ENCODE peak calls at places on chromosomes 7 and 10, in four cellular contexts. J is GM23338, W is Panc1, Y is left ventricle myocardium inferior. R is an unnamed sample.

GRCh38 chr7:155843426-155844018 is 31.3 kb upstream of the SHH start:
- DNase-seq in Y (no peak), J (no peak), W (no peak), R (no peak)

GRCh38 chr10:70849582-70850016 is 33.9 kb downstream of the SGPL1 start:
- DNase-seq in J (no peak), Y (no peak), W (no peak), R (no peak)

GRCh38 chr10:31345886-31346285 is 26.9 kb downstream of the ZEB1 start:
- DNase-seq in Y (no peak), J (no peak), W (no peak), R (no peak)

GRCh38 chr7:95901006-95901405 is 128.7 kb downstream of the DYNC1I1 start:
- DNase-seq in Y (no peak), J (no peak), W (no peak), R (no peak)

GRCh38 chr7:85289279-85289678 is 102.4 kb upstream of the SEMA3D start:
- DNase-seq in Y (no peak), J (peak; percentile 5), W (no peak), R (no peak)

GRCh38 chr7:34107306-34107705 is 202.0 kb downstream of the BMPER start:
- DNase-seq in J (no peak), Y (no peak), W (no peak), R (no peak)

GRCh38 chr10:45453639-45454250 is 79.7 kb downstream of the ALOX5 start:
- DNase-seq in J (no peak), Y (no peak), W (no peak), R (no peak)

GRCh38 chr10:124526621-124527267 is 65.1 kb downstream of the LHPP start:
- DNase-seq in Y (no peak), J (no peak), W (no peak), R (no peak)

GRCh38 chr7:152959610-152960009 is 200.1 kb downstream of the ACTR3B start:
- DNase-seq in J (peak; percentile 65), W (no peak), Y (no peak), R (no peak)

GRCh38 chr10:114081911-114082583 is 38.4 kb downstream of the ADRB1 start:
- DNase-seq in W (no peak), J (no peak), Y (no peak), R (no peak)

GRCh38 chr7:39757604-39758003 is 134.2 kb downstream of the RALA start:
- DNase-seq in Y (no peak), J (no peak), W (no peak), R (no peak)

GRCh38 chr7:114988755-114989154 is 66.9 kb downstream of the MDFIC start:
- DNase-seq in Y (peak; percentile 74), W (no peak), J (no peak), R (no peak)

GRCh38 chr10:128067691-128068397 is 58.4 kb downstream of the MKI67 start:
- DNase-seq in J (no peak), W (no peak), Y (no peak), R (no peak)

GRCh38 chr7:34143397-34143796 is 238.1 kb downstream of the BMPER start:
- DNase-seq in Y (no peak), W (no peak), J (no peak), R (no peak)

GRCh38 chr7:85426487-85426960 is 239.7 kb upstream of the SEMA3D start:
- DNase-seq in W (no peak), J (no peak), Y (no peak), R (no peak)

GRCh38 chr10:131728829-131729228 is 172.0 kb upstream of the PPP2R2D start:
- DNase-seq in J (no peak), Y (no peak), W (no peak), R (peak; percentile 32)

GRCh38 chr7:108071551-108071950 is 58.6 kb downstream of the LAMB4 start:
- DNase-seq in W (no peak), J (no peak), Y (no peak), R (no peak)

GRCh38 chr7:134724606-134725005 is 54.8 kb upstream of the CALD1 start:
- DNase-seq in W (peak; percentile 20), Y (no peak), J (peak; percentile 79), R (no peak)

GRCh38 chr10:28072573-28072972 is 73.7 kb upstream of the ODAD2 start:
- DNase-seq in J (no peak), Y (no peak), W (no peak), R (no peak)

GRCh38 chr7:102028206-102028826 is 210.9 kb downstream of the CUX1 start:
- DNase-seq in W (no peak), Y (no peak), J (no peak), R (no peak)

GRCh38 chr7:22001345-22002004 is 55.8 kb upstream of the CDCA7L start:
- DNase-seq in J (peak; percentile 73), Y (no peak), W (peak; percentile 35), R (peak; percentile 27)

GRCh38 chr7:64884085-64884912 is 18.8 kb upstream of the ZNF273 start:
- DNase-seq in Y (no peak), W (no peak), J (no peak), R (no peak)

GRCh38 chr10:78382776-78383175 is 349.1 kb downstream of the RPS24 start:
- DNase-seq in W (no peak), J (no peak), Y (no peak), R (no peak)

GRCh38 chr10:48606530-48607355 is 1.9 kb upstream of the ARHGAP22 start:
- DNase-seq in J (no peak), Y (no peak), W (peak; percentile 64), R (peak; percentile 37)

GRCh38 chr7:1787241-1787640 is 117.2 kb downstream of the ELFN1 start:
- DNase-seq in W (no peak), J (peak; percentile 21), Y (no peak), R (no peak)

GRCh38 chr10:72794260-72794659 is 99.3 kb upstream of the OIT3 start:
- DNase-seq in Y (no peak), J (no peak), W (no peak), R (no peak)

GRCh38 chr10:104546756-104547155 is 94.3 kb upstream of the SORCS3 start:
- DNase-seq in W (no peak), J (peak; percentile 42), Y (no peak), R (no peak)

GRCh38 chr10:119358567-119358966 is 151.2 kb downstream of the GRK5 start:
- DNase-seq in W (no peak), Y (no peak), J (no peak), R (no peak)
- H3K27ac ChIP-seq in W (no peak overlapping the region), Y (peak overlapping the region; percentile 91), J (no peak overlapping the region), R (no peak overlapping the region)

DNA sequence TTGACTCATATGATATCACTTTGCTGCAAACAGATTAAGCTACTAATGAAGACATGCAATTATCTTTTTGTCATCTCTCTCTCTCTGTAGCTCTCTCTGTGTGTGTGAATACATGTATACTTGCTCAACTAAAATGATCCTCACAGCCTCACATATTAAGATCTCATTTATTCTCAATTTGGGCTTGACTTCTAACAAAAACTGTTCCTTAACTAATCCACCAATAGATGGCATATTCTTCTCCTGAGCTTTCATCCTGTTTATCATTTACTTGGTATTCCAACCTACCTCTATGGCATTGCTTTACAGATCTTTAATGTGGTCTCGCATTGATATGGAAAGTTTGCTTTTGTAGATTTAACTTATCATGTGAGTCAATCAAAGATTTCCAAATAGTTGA is 540.4 kb downstream of the CNTNAP2 start:
- DNase-seq in Y (no peak), W (no peak), J (no peak), R (no peak)
- H3K4me1 ChIP-seq in Y (no peaks in the 10 kb centered on the region), W (no peaks in the 10 kb centered on the region), J (no peaks in the 10 kb centered on the region), R (no peaks in the 10 kb centered on the region)

DNA sequence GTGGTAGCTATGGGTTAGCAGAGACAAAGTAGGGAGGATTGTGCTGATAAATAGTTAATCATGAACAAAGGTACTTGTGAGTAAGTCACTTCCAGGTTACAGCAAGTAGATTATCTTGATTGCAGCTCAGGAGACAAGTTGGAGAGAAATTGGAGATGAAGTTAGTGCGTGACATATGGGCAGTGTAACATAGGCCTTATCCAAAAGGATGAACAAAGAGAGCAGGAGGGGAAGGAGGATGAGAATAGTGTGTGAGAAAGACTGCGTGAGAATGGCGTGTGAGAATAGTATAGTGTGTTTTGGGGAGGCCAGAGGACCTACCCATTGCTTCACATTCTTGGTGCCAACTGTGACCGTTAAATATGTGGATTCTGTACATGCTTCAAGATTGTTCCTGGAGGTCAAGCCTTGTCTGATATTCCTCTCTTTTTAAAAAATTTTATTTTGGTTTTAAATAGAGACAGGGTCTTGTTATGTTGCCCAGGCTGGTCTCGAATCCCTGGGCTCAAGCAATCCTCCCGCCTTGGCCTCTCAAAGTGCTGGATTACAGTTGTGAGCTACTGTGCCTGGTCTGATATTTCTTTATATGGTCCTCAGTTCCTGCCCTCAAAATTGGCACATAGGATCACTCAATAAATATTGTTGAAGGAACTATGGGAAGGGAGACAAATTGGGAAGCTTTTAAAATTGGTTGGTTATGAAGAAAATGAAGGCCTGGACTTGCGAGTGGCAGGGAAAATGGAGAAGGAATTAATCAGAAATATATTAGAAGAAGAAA is 3.2 kb downstream of the VCL start:
- DNase-seq in W (no peak), J (no peak), Y (no peak), R (no peak)
- H3K27ac ChIP-seq in W (peak overlapping the region; percentile 93), J (peak overlapping the region; percentile 97), Y (peak overlapping the region; percentile 95), R (no peak overlapping the region)

GRCh38 chr10:122149607-122150505 is 121.2 kb upstream of the BTBD16 start:
- DNase-seq in Y (peak; percentile 68), W (no peak), J (peak; percentile 35), R (no peak)
- H3K4me1 ChIP-seq in Y (peaks cover 87% of the 10 kb centered on the region), W (peaks cover 4% of the 10 kb centered on the region), J (peaks cover 4% of the 10 kb centered on the region), R (no peaks in the 10 kb centered on the region)

GRCh38 chr7:88127637-88128290 is 92.1 kb downstream of the SRI start:
- DNase-seq in J (no peak), W (no peak), Y (no peak), R (no peak)
- H3K27ac ChIP-seq in J (no peak overlapping the region), W (no peak overlapping the region), Y (no peak overlapping the region), R (no peak overlapping the region)

GRCh38 chr10:88066319-88066718 is 202.9 kb downstream of the PTEN start:
- DNase-seq in Y (no peak), W (no peak), J (no peak), R (no peak)
- H3K4me1 ChIP-seq in Y (peaks cover 53% of the 10 kb centered on the region), W (no peaks in the 10 kb centered on the region), J (peaks cover 5% of the 10 kb centered on the region), R (peaks cover 76% of the 10 kb centered on the region)

GRCh38 chr10:50590935-50591334 is 32.8 kb downstream of the SGMS1 start:
- DNase-seq in Y (no peak), J (no peak), W (no peak), R (no peak)
- H3K27ac ChIP-seq in Y (no peak overlapping the region), J (no peak overlapping the region), W (no peak overlapping the region), R (no peak overlapping the region)

GRCh38 chr7:105007298-105007697 is 6.7 kb upstream of the KMT2E start:
- DNase-seq in J (no peak), W (no peak), Y (no peak), R (no peak)
- H3K4me1 ChIP-seq in J (peaks cover 18% of the 10 kb centered on the region), W (peaks cover 52% of the 10 kb centered on the region), Y (peaks cover 91% of the 10 kb centered on the region), R (peaks cover 70% of the 10 kb centered on the region)

GRCh38 chr10:118007773-118008172 is 39.0 kb downstream of the RAB11FIP2 start:
- DNase-seq in J (no peak), Y (no peak), W (no peak), R (no peak)
- H3K27ac ChIP-seq in J (no peak overlapping the region), Y (no peak overlapping the region), W (no peak overlapping the region), R (no peak overlapping the region)

GRCh38 chr7:112449353-112449752 is 907 bp upstream of the IFRD1 start:
- DNase-seq in J (no peak), Y (no peak), W (peak; percentile 62), R (peak; percentile 13)
- H3K4me1 ChIP-seq in J (peaks cover 14% of the 10 kb centered on the region), Y (peaks cover 49% of the 10 kb centered on the region), W (peaks cover 19% of the 10 kb centered on the region), R (peaks cover 26% of the 10 kb centered on the region)

R was measured in CD8-positive, alpha-beta T cell.